ENCODE peak calls at places on chromosome 1, in nine cellular contexts. O, C, K, A, R, Q, B, P and M are unnamed samples. For H3K27me3, the result is how much of the 10 kb centered on the place peaks cover.

GRCh38 chr1:113978863-113979702 is at the start of gene OLFML3:
- DNase-seq in O (peak), A (peak), B (peak), C (peak), P (peak), R (peak), Q (peak), K (peak), M (peak)

GRCh38 chr1:159854101-159854692 is 8.3 kb downstream of the VSIG8 start:
- DNase-seq in A (peak), C (peak), K (peak), O (peak), B (no peak), R (peak), P (peak), Q (no peak), M (peak)

GRCh38 chr1:37892151-37893047 is 33.0 kb upstream of the MTF1 start:
- DNase-seq in A (no peak), R (no peak), B (no peak), K (no peak), O (no peak), P (no peak), C (no peak), Q (no peak), M (no peak)

GRCh38 chr1:16168622-16169021 is 12.8 kb upstream of the EPHA2 start:
- DNase-seq in Q (no peak), C (no peak), K (no peak), O (no peak), A (no peak), B (no peak), R (no peak), P (no peak), M (no peak)

GRCh38 chr1:224183591-224184312 is 712 bp downstream of the DEGS1 start:
- DNase-seq in O (peak), B (no peak), Q (no peak), A (peak), P (peak), C (peak), R (no peak), K (peak), M (peak)

GRCh38 chr1:222357252-222357651 is 190.7 kb downstream of the HHIPL2 start:
- DNase-seq in R (no peak), A (no peak), K (no peak), C (no peak), Q (no peak), B (no peak), O (no peak), P (no peak), M (no peak)

GRCh38 chr1:39955547-39956539 is 898 bp downstream of the MFSD2A start:
- DNase-seq in P (peak), A (peak), C (no peak), O (peak), Q (no peak), B (peak), K (peak), R (no peak), M (peak)

GRCh38 chr1:202850593-202851362 is 38.2 kb downstream of the RABIF start:
- DNase-seq in K (no peak), A (no peak), O (no peak), R (no peak), B (no peak), P (no peak), Q (no peak), C (no peak), M (no peak)

GRCh38 chr1:54973205-54973921 is 7.1 kb upstream of the TMEM61 start:
- DNase-seq in P (peak), C (peak), K (peak), A (peak), B (peak), Q (no peak), O (peak), R (no peak), M (peak)

GRCh38 chr1:244325056-244325764 is 126.5 kb downstream of the ADSS2 start:
- DNase-seq in B (no peak), Q (no peak), R (no peak), C (no peak), K (no peak), O (no peak), A (no peak), P (no peak), M (no peak)

GRCh38 chr1:2554621-2555387 is 1.4 kb upstream of the TNFRSF14 start:
- DNase-seq in P (peak), R (no peak), K (peak), Q (no peak), B (no peak), A (peak), C (no peak), O (no peak), M (peak)

GRCh38 chr1:213179784-213180183 is 128.7 kb downstream of the RPS6KC1 start:
- DNase-seq in K (no peak), O (no peak), P (no peak), B (no peak), C (no peak), R (no peak), Q (no peak), A (no peak), M (no peak)

GRCh38 chr1:166948856-166949350 is 26.4 kb downstream of the ILDR2 start:
- DNase-seq in O (no peak), A (no peak), R (no peak), K (no peak), Q (no peak), P (no peak), C (no peak), B (no peak), M (no peak)

GRCh38 chr1:116152577-116152943 is 41.4 kb downstream of the MAB21L3 start:
- DNase-seq in O (no peak), B (no peak), P (no peak), Q (no peak), K (peak), C (no peak), R (no peak), A (no peak), M (no peak)

GRCh38 chr1:6424000-6424565 is 493 bp upstream of the ESPN start:
- DNase-seq in P (peak), K (no peak), O (peak), Q (no peak), A (no peak), R (no peak), C (no peak), B (no peak), M (peak)
- H3K27me3 ChIP-seq in P (half or more), K (under half), O (under half), Q (under half), A (half or more), R (half or more), C (half or more), B (under half), M (half or more)

GRCh38 chr1:174190800-174191199 is 31.5 kb downstream of the RABGAP1L start:
- DNase-seq in Q (no peak), C (no peak), K (no peak), P (no peak), O (no peak), A (no peak), B (no peak), R (no peak), M (no peak)
- H3K4me3 ChIP-seq in Q (peak), C (no peak), K (no peak), P (no peak), O (no peak), A (no peak), B (no peak), R (no peak), M (no peak)

DNA sequence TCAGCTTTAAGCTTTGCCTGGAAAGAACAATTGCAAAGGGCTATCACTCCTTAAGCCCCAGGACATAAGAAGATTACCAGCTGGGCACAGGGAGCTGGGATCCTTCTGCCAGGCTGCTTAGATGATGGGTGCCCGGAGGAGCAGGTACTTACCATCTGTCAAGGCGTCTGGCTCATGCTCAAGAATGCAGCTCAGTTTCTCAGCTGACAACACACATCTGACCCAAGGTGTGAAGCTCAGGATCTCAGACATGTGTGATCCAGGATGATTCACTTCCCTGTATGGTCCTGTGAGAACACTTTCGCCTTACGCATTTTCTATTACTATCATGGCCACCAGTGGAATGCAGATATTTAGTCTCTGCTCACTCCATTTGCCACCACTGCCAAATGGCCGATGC is 14.7 kb upstream of the DISC1 start:
- DNase-seq in Q (no peak), A (no peak), R (no peak), P (no peak), O (no peak), B (no peak), C (no peak), K (no peak), M (no peak)
- H3K27me3 ChIP-seq in Q (under half), A (under half), R (under half), P (under half), O (under half), B (under half), C (under half), K (under half), M (under half)

GRCh38 chr1:155648207-155649147 is 38.5 kb downstream of the MSTO1 start:
- DNase-seq in Q (no peak), C (no peak), K (peak), B (peak), A (peak), R (no peak), P (peak), O (peak), M (peak)
- H3K4me3 ChIP-seq in Q (peak), C (no peak), K (no peak), B (no peak), A (no peak), R (no peak), P (peak), O (no peak), M (no peak)

GRCh38 chr1:241848680-241849344 is 808 bp downstream of the EXO1 start:
- DNase-seq in P (peak), K (no peak), O (no peak), C (no peak), B (no peak), Q (no peak), A (no peak), R (no peak), M (no peak)

GRCh38 chr1:241847796-241848668 is at the start of gene EXO1:
- DNase-seq in C (peak), P (peak), Q (peak), K (peak), A (peak), O (peak), B (peak), R (peak), M (peak)

GRCh38 chr1:241846375-241846774 is 1.6 kb upstream of the EXO1 start:
- DNase-seq in Q (no peak), K (no peak), B (no peak), O (no peak), R (no peak), A (no peak), P (no peak), C (no peak), M (no peak)

GRCh38 chr1:241846862-241847539 is 1.0 kb upstream of the EXO1 start:
- DNase-seq in C (no peak), Q (no peak), B (no peak), R (no peak), A (no peak), O (no peak), P (no peak), K (no peak), M (no peak)

DNA sequence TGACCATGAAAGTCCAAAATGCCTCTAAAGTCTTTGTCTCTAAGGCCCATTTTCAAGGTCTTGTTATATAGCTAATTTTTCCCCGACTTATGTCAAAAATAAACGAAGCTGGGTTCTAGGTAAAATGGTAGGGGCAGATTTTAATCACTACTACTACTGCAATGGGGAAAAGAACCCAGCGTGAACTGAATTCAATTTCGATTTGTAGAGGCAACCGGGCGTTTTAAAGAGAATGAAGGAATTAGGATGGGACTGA is 536 bp upstream of the EXO1 start:
- DNase-seq in B (no peak), P (no peak), C (no peak), A (no peak), O (no peak), K (no peak), R (no peak), Q (no peak), M (no peak)
- H3K27me3 ChIP-seq in B (under half), P (under half), C (under half), A (under half), O (under half), K (under half), R (under half), Q (under half), M (under half)

GRCh38 chr1:109546311-109547109 is 1.9 kb upstream of the GNAI3 start:
- DNase-seq in C (peak), B (peak), P (peak), A (peak), O (peak), K (peak), Q (peak), R (peak), M (peak)
- H3K4me3 ChIP-seq in C (peak), B (peak), P (peak), A (peak), O (peak), K (peak), Q (peak), R (peak), M (no peak)

GRCh38 chr1:229949500-229949899 is 117.5 kb upstream of the GALNT2 start:
- DNase-seq in Q (no peak), P (no peak), K (no peak), R (no peak), B (no peak), O (no peak), C (no peak), A (no peak), M (no peak)
- H3K27me3 ChIP-seq in Q (under half), P (under half), K (under half), R (under half), B (under half), O (under half), C (under half), A (under half), M (under half)

GRCh38 chr1:78009836-78010235 is 5.1 kb downstream of the DNAJB4 start:
- DNase-seq in A (no peak), B (no peak), Q (no peak), R (no peak), O (peak), C (no peak), K (no peak), P (no peak), M (no peak)

GRCh38 chr1:78011050-78011449 is 6.3 kb downstream of the DNAJB4 start:
- DNase-seq in C (no peak), P (no peak), A (no peak), R (no peak), B (no peak), Q (no peak), O (no peak), K (no peak), M (no peak)

GRCh38 chr1:78006491-78006890 is 1.8 kb downstream of the DNAJB4 start:
- DNase-seq in P (no peak), Q (no peak), K (no peak), C (no peak), R (no peak), O (no peak), A (no peak), B (no peak), M (no peak)

GRCh38 chr1:78007677-78008341 is 3.1 kb downstream of the DNAJB4 start:
- DNase-seq in B (no peak), K (no peak), O (no peak), R (no peak), C (no peak), P (no peak), A (no peak), Q (no peak), M (no peak)

GRCh38 chr1:78009276-78009675 is 4.5 kb downstream of the DNAJB4 start:
- DNase-seq in O (no peak), R (no peak), A (no peak), Q (no peak), K (no peak), C (no peak), P (no peak), B (no peak), M (no peak)
- H3K4me3 ChIP-seq in O (no peak), R (peak), A (peak), Q (no peak), K (no peak), C (peak), P (no peak), B (no peak), M (no peak)